ENCODE peak calls at places on chromosomes 2 and 18, in eight cellular contexts. One of them, this sample, is unnamed.

GRCh38 chr2:189641047-189641446 is 20.2 kb upstream of the ASNSD1 start:
- DNase-seq in kidney epithelial cell: no peak
- DNase-seq in BE2C: no peak
- DNase-seq in PC-9: no peak
- DNase-seq in pancreas: no peak
- DNase-seq in transverse colon: no peak
- DNase-seq in brain microvascular endothelial cell: no peak
- DNase-seq in left ventricle myocardium inferior: no peak
- DNase-seq in this sample: no peak

GRCh38 chr18:48065601-48065995 is 135.1 kb upstream of the SMAD2 start:
- DNase-seq in PC-9: no peak
- DNase-seq in left ventricle myocardium inferior: no peak
- DNase-seq in BE2C: no peak
- DNase-seq in transverse colon: no peak
- DNase-seq in pancreas: no peak
- DNase-seq in brain microvascular endothelial cell: no peak
- DNase-seq in kidney epithelial cell: no peak
- DNase-seq in this sample: no peak

GRCh38 chr2:155485141-155485842 is 786.8 kb downstream of the KCNJ3 start:
- DNase-seq in PC-9: no peak
- DNase-seq in brain microvascular endothelial cell: no peak
- DNase-seq in BE2C: no peak
- DNase-seq in pancreas: no peak
- DNase-seq in transverse colon: no peak
- DNase-seq in kidney epithelial cell: no peak
- DNase-seq in left ventricle myocardium inferior: no peak
- DNase-seq in this sample: no peak

GRCh38 chr2:148020036-148020357 is 540 bp downstream of the ORC4 start:
- DNase-seq in BE2C: no peak
- DNase-seq in left ventricle myocardium inferior: no peak
- DNase-seq in PC-9: no peak
- DNase-seq in transverse colon: no peak
- DNase-seq in kidney epithelial cell: no peak
- DNase-seq in brain microvascular endothelial cell: no peak
- DNase-seq in pancreas: no peak
- DNase-seq in this sample: no peak

GRCh38 chr2:96898636-96899035 is 28.8 kb upstream of the SEMA4C start:
- DNase-seq in transverse colon: no peak
- DNase-seq in left ventricle myocardium inferior: no peak
- DNase-seq in brain microvascular endothelial cell: no peak
- DNase-seq in pancreas: no peak
- DNase-seq in PC-9: no peak
- DNase-seq in BE2C: no peak
- DNase-seq in kidney epithelial cell: no peak
- DNase-seq in this sample: no peak

GRCh38 chr2:222582931-222583330 is 73.0 kb downstream of the FARSB start:
- DNase-seq in transverse colon: no peak
- DNase-seq in brain microvascular endothelial cell: no peak
- DNase-seq in pancreas: no peak
- DNase-seq in kidney epithelial cell: no peak
- DNase-seq in BE2C: no peak
- DNase-seq in left ventricle myocardium inferior: no peak
- DNase-seq in PC-9: no peak
- DNase-seq in this sample: no peak

GRCh38 chr2:71379086-71379485 is 47.5 kb downstream of the ZNF638 start:
- DNase-seq in brain microvascular endothelial cell: peak; percentile 80
- DNase-seq in BE2C: no peak
- DNase-seq in pancreas: no peak
- DNase-seq in kidney epithelial cell: peak; percentile 37
- DNase-seq in left ventricle myocardium inferior: no peak
- DNase-seq in PC-9: no peak
- DNase-seq in transverse colon: no peak
- DNase-seq in this sample: peak; percentile 55

GRCh38 chr2:105787376-105788318 is 42.9 kb downstream of the NCK2 start:
- DNase-seq in left ventricle myocardium inferior: peak; percentile 44
- DNase-seq in transverse colon: no peak
- DNase-seq in pancreas: no peak
- DNase-seq in brain microvascular endothelial cell: no peak
- DNase-seq in BE2C: no peak
- DNase-seq in PC-9: no peak
- DNase-seq in kidney epithelial cell: no peak
- DNase-seq in this sample: no peak

GRCh38 chr18:25921677-25922421 is 168.6 kb downstream of the SS18 start:
- DNase-seq in left ventricle myocardium inferior: no peak
- DNase-seq in brain microvascular endothelial cell: peak; percentile 22
- DNase-seq in PC-9: peak; percentile 11
- DNase-seq in kidney epithelial cell: no peak
- DNase-seq in BE2C: peak; percentile 35
- DNase-seq in transverse colon: peak; percentile 45
- DNase-seq in pancreas: no peak
- DNase-seq in this sample: no peak

GRCh38 chr2:230429513-230429912 is 13.5 kb downstream of the SP100 start:
- DNase-seq in transverse colon: no peak
- DNase-seq in PC-9: no peak
- DNase-seq in kidney epithelial cell: no peak
- DNase-seq in BE2C: no peak
- DNase-seq in brain microvascular endothelial cell: no peak
- DNase-seq in left ventricle myocardium inferior: no peak
- DNase-seq in pancreas: no peak
- DNase-seq in this sample: no peak

GRCh38 chr2:64938607-64939285 is 50.5 kb upstream of the SLC1A4 start:
- DNase-seq in left ventricle myocardium inferior: no peak
- DNase-seq in pancreas: no peak
- DNase-seq in PC-9: no peak
- DNase-seq in transverse colon: no peak
- DNase-seq in kidney epithelial cell: no peak
- DNase-seq in BE2C: no peak
- DNase-seq in brain microvascular endothelial cell: no peak
- DNase-seq in this sample: no peak

GRCh38 chr2:100107911-100108647 is 34.3 kb downstream of the AFF3 start:
- DNase-seq in brain microvascular endothelial cell: no peak
- DNase-seq in PC-9: no peak
- DNase-seq in BE2C: no peak
- DNase-seq in pancreas: no peak
- DNase-seq in transverse colon: no peak
- DNase-seq in left ventricle myocardium inferior: no peak
- DNase-seq in kidney epithelial cell: no peak
- DNase-seq in this sample: no peak

GRCh38 chr2:64645014-64645418 is 8.7 kb downstream of the SERTAD2 start:
- DNase-seq in pancreas: no peak
- DNase-seq in kidney epithelial cell: no peak
- DNase-seq in left ventricle myocardium inferior: peak; percentile 58
- DNase-seq in BE2C: peak; percentile 62
- DNase-seq in PC-9: peak; percentile 73
- DNase-seq in transverse colon: peak; percentile 63
- DNase-seq in brain microvascular endothelial cell: peak; percentile 68
- DNase-seq in this sample: no peak

GRCh38 chr18:10213526-10213925 is 240.9 kb upstream of the APCDD1 start:
- DNase-seq in pancreas: no peak
- DNase-seq in transverse colon: no peak
- DNase-seq in PC-9: no peak
- DNase-seq in kidney epithelial cell: no peak
- DNase-seq in brain microvascular endothelial cell: peak; percentile 6
- DNase-seq in left ventricle myocardium inferior: no peak
- DNase-seq in BE2C: no peak
- DNase-seq in this sample: no peak

GRCh38 chr2:2147024-2147900 is 183.8 kb downstream of the MYT1L start:
- DNase-seq in kidney epithelial cell: no peak
- DNase-seq in PC-9: no peak
- DNase-seq in transverse colon: no peak
- DNase-seq in pancreas: no peak
- DNase-seq in left ventricle myocardium inferior: peak; percentile 32
- DNase-seq in BE2C: no peak
- DNase-seq in brain microvascular endothelial cell: no peak
- DNase-seq in this sample: no peak

GRCh38 chr2:2146220-2146619 is 184.9 kb downstream of the MYT1L start:
- DNase-seq in kidney epithelial cell: no peak
- DNase-seq in PC-9: no peak
- DNase-seq in left ventricle myocardium inferior: no peak
- DNase-seq in brain microvascular endothelial cell: no peak
- DNase-seq in BE2C: no peak
- DNase-seq in pancreas: no peak
- DNase-seq in transverse colon: no peak
- DNase-seq in this sample: no peak

DNA sequence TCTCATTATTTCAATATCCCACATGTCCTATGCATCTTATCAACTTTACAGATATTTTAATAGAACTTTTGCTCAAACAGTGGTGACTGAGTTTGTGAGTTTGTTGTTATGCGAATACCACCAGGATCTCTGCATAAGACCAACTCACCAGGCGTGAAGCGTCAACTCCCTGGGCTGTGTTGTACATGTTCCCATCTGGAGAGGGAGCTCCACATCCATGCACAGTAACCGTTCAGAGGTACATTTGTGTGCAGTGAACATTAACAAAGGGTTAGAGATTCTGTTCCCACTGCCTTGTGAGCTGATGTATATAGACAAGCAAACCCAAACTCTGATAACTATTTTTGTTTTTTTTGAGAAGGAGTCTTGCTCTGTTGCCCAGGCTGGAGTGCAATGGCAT is 188.7 kb downstream of the MYT1L start:
- DNase-seq in transverse colon: no peak
- DNase-seq in brain microvascular endothelial cell: no peak
- DNase-seq in left ventricle myocardium inferior: no peak
- DNase-seq in BE2C: no peak
- DNase-seq in PC-9: no peak
- DNase-seq in kidney epithelial cell: no peak
- DNase-seq in pancreas: no peak
- DNase-seq in this sample: no peak
- TF ChIP-seq CTCF in transverse colon: no peak
- TF ChIP-seq CTCF in brain microvascular endothelial cell: no peak
- TF ChIP-seq CTCF in left ventricle myocardium inferior: no peak
- TF ChIP-seq CTCF in BE2C: peak; percentile 48
- TF ChIP-seq CTCF in PC-9: no peak
- TF ChIP-seq CTCF in kidney epithelial cell: no peak
- TF ChIP-seq CTCF in pancreas: no peak
- TF ChIP-seq CTCF in this sample: no peak

GRCh38 chr18:62509779-62510178 is 13.0 kb upstream of the ZCCHC2 start:
- DNase-seq in left ventricle myocardium inferior: no peak
- DNase-seq in pancreas: no peak
- DNase-seq in brain microvascular endothelial cell: no peak
- DNase-seq in BE2C: no peak
- DNase-seq in PC-9: no peak
- DNase-seq in transverse colon: no peak
- DNase-seq in kidney epithelial cell: no peak
- DNase-seq in this sample: no peak

GRCh38 chr18:62505669-62506494 is 16.9 kb upstream of the ZCCHC2 start:
- DNase-seq in pancreas: no peak
- DNase-seq in kidney epithelial cell: no peak
- DNase-seq in PC-9: no peak
- DNase-seq in BE2C: no peak
- DNase-seq in transverse colon: no peak
- DNase-seq in left ventricle myocardium inferior: no peak
- DNase-seq in brain microvascular endothelial cell: no peak
- DNase-seq in this sample: no peak

GRCh38 chr18:62500966-62501591 is 21.7 kb upstream of the ZCCHC2 start:
- DNase-seq in PC-9: no peak
- DNase-seq in left ventricle myocardium inferior: no peak
- DNase-seq in transverse colon: no peak
- DNase-seq in pancreas: no peak
- DNase-seq in brain microvascular endothelial cell: no peak
- DNase-seq in BE2C: no peak
- DNase-seq in kidney epithelial cell: no peak
- DNase-seq in this sample: no peak

GRCh38 chr18:62510744-62511143 is 12.1 kb upstream of the ZCCHC2 start:
- DNase-seq in PC-9: no peak
- DNase-seq in brain microvascular endothelial cell: no peak
- DNase-seq in kidney epithelial cell: no peak
- DNase-seq in pancreas: no peak
- DNase-seq in transverse colon: no peak
- DNase-seq in BE2C: no peak
- DNase-seq in left ventricle myocardium inferior: no peak
- DNase-seq in this sample: no peak

DNA sequence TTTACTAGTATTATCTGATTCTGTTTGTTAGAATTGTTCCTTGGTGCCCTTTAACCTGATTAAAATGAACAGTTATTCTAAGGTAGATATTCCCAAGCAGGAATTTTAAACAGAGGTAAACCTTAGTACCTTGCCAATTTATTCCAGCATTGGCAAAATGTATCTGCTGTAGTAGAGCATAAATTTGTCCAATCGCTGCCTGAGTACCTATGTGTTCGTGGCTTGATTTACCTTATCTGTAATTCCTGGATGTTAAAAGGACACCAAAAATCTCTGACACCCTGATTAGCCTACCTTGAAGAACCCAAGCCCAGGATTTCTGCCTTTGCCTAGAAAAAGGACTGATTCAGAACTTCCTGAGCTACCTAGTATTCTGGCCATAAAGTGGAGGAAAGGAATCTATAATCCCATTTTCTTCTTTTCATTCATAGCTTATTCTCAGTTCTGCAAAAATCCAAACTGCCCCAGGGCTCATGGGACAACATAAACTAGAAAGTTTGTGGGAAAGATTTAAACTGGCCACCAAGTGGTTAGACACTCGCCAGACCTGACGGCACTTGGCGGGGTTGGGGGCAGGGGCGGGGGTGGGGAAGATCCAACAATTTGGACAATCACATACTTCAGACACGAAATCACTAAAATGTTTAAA is 16.2 kb upstream of the ZCCHC2 start:
- DNase-seq in pancreas: no peak
- DNase-seq in BE2C: no peak
- DNase-seq in kidney epithelial cell: no peak
- DNase-seq in brain microvascular endothelial cell: no peak
- DNase-seq in transverse colon: no peak
- DNase-seq in PC-9: no peak
- DNase-seq in left ventricle myocardium inferior: no peak
- DNase-seq in this sample: no peak
- H3K4me3 ChIP-seq in pancreas: peak overlapping the region; percentile 42
- H3K4me3 ChIP-seq in BE2C: no peak overlapping the region
- H3K4me3 ChIP-seq in kidney epithelial cell: no peak overlapping the region
- H3K4me3 ChIP-seq in brain microvascular endothelial cell: no peak overlapping the region
- H3K4me3 ChIP-seq in transverse colon: peak overlapping the region; percentile 48
- H3K4me3 ChIP-seq in PC-9: peak overlapping the region; percentile 45
- H3K4me3 ChIP-seq in left ventricle myocardium inferior: peak overlapping the region; percentile 62
- H3K4me3 ChIP-seq in this sample: no peak overlapping the region

GRCh38 chr2:110669079-110669478 is 8.8 kb downstream of the BUB1 start:
- DNase-seq in kidney epithelial cell: no peak
- DNase-seq in pancreas: no peak
- DNase-seq in PC-9: no peak
- DNase-seq in BE2C: no peak
- DNase-seq in left ventricle myocardium inferior: no peak
- DNase-seq in transverse colon: no peak
- DNase-seq in brain microvascular endothelial cell: no peak
- DNase-seq in this sample: no peak
- H3K36me3 ChIP-seq in kidney epithelial cell: no peaks in the 10 kb centered on the region
- H3K36me3 ChIP-seq in pancreas: no peaks in the 10 kb centered on the region
- H3K36me3 ChIP-seq in PC-9: peaks cover 41% of the 10 kb centered on the region
- H3K36me3 ChIP-seq in BE2C: no peaks in the 10 kb centered on the region
- H3K36me3 ChIP-seq in left ventricle myocardium inferior: no peaks in the 10 kb centered on the region
- H3K36me3 ChIP-seq in transverse colon: no peaks in the 10 kb centered on the region
- H3K36me3 ChIP-seq in brain microvascular endothelial cell: peaks cover 3% of the 10 kb centered on the region
- H3K36me3 ChIP-seq in this sample: no peaks in the 10 kb centered on the region

DNA sequence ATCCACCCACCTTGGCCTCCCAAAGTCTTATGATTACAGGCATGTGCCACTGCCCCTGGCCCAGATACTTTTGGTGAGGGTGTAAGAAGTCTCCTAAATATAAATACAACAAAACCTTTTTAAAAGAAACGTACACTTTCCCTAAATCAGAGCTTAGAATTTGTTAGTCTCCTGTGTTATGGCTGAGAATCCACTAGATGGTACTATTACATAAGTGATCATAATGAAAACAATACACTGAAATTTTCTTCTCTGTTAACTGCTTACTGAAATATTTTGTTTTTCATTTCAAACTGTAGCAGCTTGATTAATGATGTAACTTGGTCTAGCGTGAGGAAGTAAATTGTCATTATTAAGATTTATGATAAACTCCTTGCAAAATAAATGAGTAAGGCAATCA is 74.8 kb upstream of the FAM98A start:
- DNase-seq in brain microvascular endothelial cell: no peak
- DNase-seq in left ventricle myocardium inferior: no peak
- DNase-seq in PC-9: no peak
- DNase-seq in pancreas: no peak
- DNase-seq in kidney epithelial cell: no peak
- DNase-seq in BE2C: no peak
- DNase-seq in transverse colon: no peak
- DNase-seq in this sample: no peak
- TF ChIP-seq CTCF in brain microvascular endothelial cell: peak; percentile 19
- TF ChIP-seq CTCF in left ventricle myocardium inferior: peak; percentile 70
- TF ChIP-seq CTCF in PC-9: peak; percentile 53
- TF ChIP-seq CTCF in pancreas: no peak
- TF ChIP-seq CTCF in kidney epithelial cell: peak; percentile 25
- TF ChIP-seq CTCF in BE2C: peak; percentile 54
- TF ChIP-seq CTCF in transverse colon: peak; percentile 22
- TF ChIP-seq CTCF in this sample: peak; percentile 46

This sample was measured in BJ.